ENCODE peak calls at places on chromosomes 16 and 17, in nine cellular contexts. L is thoracic aorta, S is fibroblast of lung, P is lower lobe of right lung, H is sigmoid colon, C is uterus, G is endodermal cell, T is esophagus squamous epithelium, M is body of pancreas. E is an unnamed sample. For H3K4me1, the result is how much of the 10 kb centered on the place peaks cover.

GRCh38 chr17:72332367-72332766 is 211.5 kb downstream of the SOX9 start:
- DNase-seq in P (no peak), H (no peak), M (no peak), S (no peak), L (no peak), C (no peak), G (no peak), T (no peak), E (no peak)

GRCh38 chr16:85220125-85220839 is 108.0 kb upstream of the CIBAR2 start:
- DNase-seq in M (peak), P (peak), G (no peak), T (no peak), H (peak), L (no peak), S (peak), C (peak), E (no peak)

GRCh38 chr17:82449136-82449882 is 1.2 kb downstream of the CYBC1 start:
- DNase-seq in H (no peak), G (peak), P (no peak), M (peak), S (no peak), L (no peak), T (peak), C (no peak), E (peak)

GRCh38 chr16:88618956-88619667 is 19.3 kb upstream of the IL17C start:
- DNase-seq in M (no peak), G (no peak), P (no peak), L (no peak), C (no peak), H (no peak), T (no peak), S (no peak), E (no peak)

GRCh38 chr17:1720856-1721386 is 3.6 kb upstream of the WDR81 start:
- DNase-seq in G (peak), H (peak), P (peak), M (peak), T (no peak), L (no peak), C (peak), S (peak), E (peak)

GRCh38 chr16:57260294-57260929 is 15.4 kb downstream of the ARL2BP start:
- DNase-seq in T (no peak), C (no peak), H (peak), P (peak), S (peak), G (peak), M (no peak), L (no peak), E (peak)

GRCh38 chr17:39150104-39150634 is 1.3 kb downstream of the PLXDC1 start:
- DNase-seq in T (no peak), H (no peak), S (no peak), M (no peak), P (no peak), G (no peak), L (no peak), C (no peak), E (no peak)

GRCh38 chr17:17131876-17132275 is 74.3 kb downstream of the PLD6 start:
- DNase-seq in H (no peak), S (no peak), T (no peak), M (no peak), L (no peak), G (no peak), P (no peak), C (no peak), E (no peak)

GRCh38 chr17:49277638-49278037 is 47.1 kb upstream of the PHOSPHO1 start:
- DNase-seq in C (no peak), M (no peak), T (no peak), P (no peak), L (no peak), S (no peak), G (no peak), H (no peak), E (no peak)

GRCh38 chr17:61416540-61417363 is 17.1 kb downstream of the TBX2 start:
- DNase-seq in S (peak), T (no peak), H (peak), C (peak), G (peak), L (peak), M (peak), P (peak), E (peak)

GRCh38 chr16:69319381-69319780 is 8.2 kb downstream of the VPS4A start:
- DNase-seq in H (peak), S (no peak), M (no peak), T (no peak), G (no peak), C (no peak), P (no peak), L (no peak), E (no peak)

GRCh38 chr17:11122908-11123307 is 118.1 kb upstream of the SHISA6 start:
- DNase-seq in M (peak), S (no peak), C (no peak), P (no peak), T (no peak), G (no peak), H (peak), L (no peak), E (no peak)

GRCh38 chr16:3175157-3176153 is 12.5 kb upstream of the OR1F1 start:
- DNase-seq in S (no peak), T (no peak), G (peak), C (no peak), H (peak), L (no peak), M (no peak), P (peak), E (peak)

GRCh38 chr17:30290077-30290476 is 1.7 kb downstream of the BLMH start:
- DNase-seq in C (no peak), T (no peak), H (no peak), G (no peak), M (no peak), S (no peak), P (no peak), L (no peak), E (no peak)
- TF ChIP-seq CTCF in C (no peak), T (no peak), H (no peak), G (no peak), M (no peak), S (no peak), P (no peak), L (no peak), E (no peak)

GRCh38 chr17:45046536-45047125 is 4.8 kb downstream of the DCAKD start:
- DNase-seq in G (no peak), M (no peak), T (no peak), P (no peak), H (no peak), S (no peak), L (no peak), C (no peak), E (no peak)
- H3K4me3 ChIP-seq in G (no peak), M (no peak), T (no peak), P (no peak), H (no peak), S (no peak), L (no peak), C (no peak), E (no peak)

GRCh38 chr17:40613755-40614154 is 33.9 kb downstream of the SMARCE1 start:
- DNase-seq in M (no peak), T (no peak), L (no peak), C (no peak), S (no peak), P (no peak), H (no peak), G (no peak), E (no peak)

GRCh38 chr17:40614431-40615294 is 33.0 kb downstream of the SMARCE1 start:
- DNase-seq in C (no peak), M (no peak), G (no peak), S (no peak), H (no peak), T (no peak), L (no peak), P (no peak), E (no peak)

GRCh38 chr17:40610359-40610758 is 37.3 kb downstream of the SMARCE1 start:
- DNase-seq in P (no peak), T (no peak), S (no peak), M (no peak), L (no peak), H (no peak), G (no peak), C (no peak), E (no peak)

GRCh38 chr17:40611840-40612509 is 35.6 kb downstream of the SMARCE1 start:
- DNase-seq in L (no peak), S (no peak), T (no peak), H (no peak), P (no peak), G (no peak), C (no peak), M (no peak), E (no peak)

DNA sequence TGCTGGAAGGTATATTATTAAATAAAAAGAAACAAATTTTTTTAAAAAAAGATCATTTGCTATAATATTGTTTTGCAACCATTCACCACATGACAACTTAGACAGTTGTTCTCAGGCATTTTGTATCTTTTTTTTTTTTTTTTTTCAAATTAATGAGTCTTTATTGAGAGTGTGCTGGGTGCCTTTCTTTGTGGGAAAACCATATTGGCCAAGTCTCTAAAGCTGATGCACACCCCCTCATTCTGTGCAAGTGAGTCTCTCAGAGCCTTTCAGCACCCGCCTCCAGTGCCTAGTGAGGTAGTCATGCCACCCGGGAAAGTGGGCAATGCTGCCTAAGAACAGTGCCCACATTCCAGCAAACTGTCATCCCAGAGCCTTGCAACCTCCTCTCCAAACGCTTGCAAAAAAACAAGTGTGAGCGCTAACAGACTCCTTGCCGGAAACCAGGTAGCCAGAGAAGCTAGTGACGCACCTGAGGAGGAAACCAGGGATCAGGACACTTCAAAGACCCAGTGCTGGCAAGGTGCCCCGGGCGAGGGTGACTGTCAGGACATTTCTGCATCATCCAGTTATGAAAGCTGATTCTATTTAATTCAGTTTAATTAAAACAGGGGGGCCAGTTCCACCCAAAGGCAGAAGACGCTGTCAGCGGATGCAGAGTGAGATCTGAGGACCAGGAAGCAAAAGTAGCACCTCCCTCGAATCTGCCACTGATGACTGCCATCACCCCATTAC is 34.9 kb downstream of the SMARCE1 start:
- DNase-seq in G (no peak), S (no peak), P (no peak), M (no peak), C (no peak), T (no peak), L (no peak), H (no peak), E (no peak)
- H3K4me1 ChIP-seq in G (under half), S (under half), P (under half), M (under half), C (under half), T (under half), L (under half), H (under half), E (under half)

DNA sequence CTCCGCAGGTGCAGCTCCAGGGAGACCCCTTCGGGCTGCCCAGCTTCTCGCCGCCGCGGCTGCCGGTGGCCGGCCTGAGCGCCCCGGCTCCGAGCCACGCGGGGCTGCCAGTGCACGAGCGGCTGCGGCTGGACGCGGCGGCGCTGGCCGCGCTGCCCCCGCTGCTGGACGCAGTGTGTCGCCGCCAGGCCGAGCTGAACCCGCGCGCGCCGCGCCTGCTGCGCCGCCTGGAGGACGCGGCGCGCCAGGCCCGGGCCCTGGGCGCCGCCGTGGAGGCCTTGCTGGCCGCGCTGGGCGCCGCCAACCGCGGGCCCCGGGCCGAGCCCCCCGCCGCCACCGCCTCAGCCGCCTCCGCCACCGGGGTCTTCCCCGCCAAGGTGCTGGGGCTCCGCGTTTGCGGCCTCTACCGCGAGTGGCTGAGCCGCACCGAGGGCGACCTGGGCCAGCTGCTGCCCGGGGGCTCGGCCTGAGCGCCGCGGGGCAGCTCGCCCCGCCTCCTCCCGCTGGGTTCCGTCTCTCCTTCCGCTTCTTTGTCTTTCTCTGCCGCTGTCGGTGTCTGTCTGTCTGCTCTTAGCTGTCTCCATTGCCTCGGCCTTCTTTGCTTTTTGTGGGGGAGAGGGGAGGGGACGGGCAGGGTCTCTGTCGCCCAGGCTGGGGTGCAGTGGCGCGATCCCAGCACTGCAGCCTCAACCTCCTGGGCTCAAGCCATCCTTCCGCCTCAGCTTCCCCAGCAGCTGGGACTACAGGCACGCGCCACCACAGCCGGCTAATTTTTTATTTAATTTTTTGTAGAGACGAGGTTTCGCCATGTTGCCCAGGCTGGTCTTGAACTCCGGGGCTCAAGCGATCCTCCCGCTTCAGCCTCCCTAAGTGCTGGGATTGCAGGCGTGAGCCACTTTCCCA is 5.9 kb downstream of the CTF1 start:
- DNase-seq in C (no peak), L (no peak), G (peak), T (no peak), H (peak), M (peak), P (peak), S (peak), E (peak)
- TF ChIP-seq CTCF in C (peak), L (peak), G (peak), T (peak), H (no peak), M (peak), P (no peak), S (no peak), E (peak)

DNA sequence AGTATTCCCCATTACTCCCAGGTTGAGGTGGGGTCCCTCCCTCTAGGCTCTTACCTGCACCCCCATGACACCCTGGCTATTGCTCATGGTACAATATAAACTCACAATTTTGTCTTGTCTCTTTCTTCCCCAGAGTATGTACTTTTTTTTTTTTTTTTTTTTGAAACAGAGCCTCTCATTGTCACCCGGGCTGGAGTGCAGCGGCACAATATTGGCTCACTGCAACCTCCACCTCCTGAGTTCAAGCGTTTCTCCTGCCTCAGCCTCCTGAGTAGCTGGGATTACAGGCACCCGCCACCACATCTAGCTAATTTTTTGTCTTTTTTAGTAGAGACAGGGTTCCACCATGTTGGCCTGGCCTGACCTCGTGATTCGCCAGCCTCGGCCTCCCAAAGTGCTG is 8.5 kb downstream of the KANSL1 start:
- DNase-seq in P (no peak), C (no peak), L (no peak), H (no peak), M (no peak), T (no peak), G (no peak), S (no peak), E (no peak)
- H3K4me3 ChIP-seq in P (no peak), C (no peak), L (no peak), H (no peak), M (no peak), T (no peak), G (no peak), S (no peak), E (no peak)